ENCODE peak calls at places on chromosomes 12 and 14, in six cellular contexts. I is iris pigment epithelial cell; F is GM12891; J is LoVo; G is effector CD8-positive, alpha-beta T cell; Y is GM13976. H is an unnamed sample.
A peak's percentile ranks its signal among the peaks of the same experiment; 100 is the strongest.

GRCh38 chr14:94665121-94665520 is 52.9 kb downstream of the SERPINA3 start:
- DNase-seq in I (peak; percentile 63), F (no peak), Y (no peak), J (no peak), G (no peak), H (no peak)

GRCh38 chr12:4417471-4417870 is 28.1 kb downstream of the FGF6 start:
- DNase-seq in Y (no peak), J (no peak), F (no peak), G (no peak), I (no peak), H (no peak)

GRCh38 chr14:93103392-93104080 is 12.2 kb downstream of the ITPK1 start:
- DNase-seq in Y (peak; percentile 85), I (peak; percentile 26), G (peak; percentile 45), J (peak; percentile 54), F (peak; percentile 82), H (no peak)

GRCh38 chr12:110581951-110582285 is 1.2 kb downstream of the PPTC7 start:
- DNase-seq in I (no peak), F (no peak), Y (no peak), J (no peak), G (no peak), H (no peak)

GRCh38 chr14:75805646-75806045 is 144.6 kb downstream of the TTLL5 start:
- DNase-seq in F (no peak), G (no peak), Y (no peak), I (no peak), J (no peak), H (no peak)

GRCh38 chr12:104279164-104279563 is 24.4 kb upstream of the EID3 start:
- DNase-seq in F (no peak), G (no peak), Y (no peak), I (no peak), J (no peak), H (no peak)

GRCh38 chr14:90443161-90444076 is 46.6 kb downstream of the CALM1 start:
- DNase-seq in Y (no peak), G (no peak), I (no peak), F (no peak), J (no peak), H (no peak)

GRCh38 chr12:91813701-91814100 is 331.9 kb downstream of the BTG1 start:
- DNase-seq in Y (no peak), G (no peak), F (no peak), J (no peak), I (peak; percentile 77), H (no peak)

GRCh38 chr14:100237735-100238418 is 1.1 kb upstream of the YY1 start:
- DNase-seq in F (peak; percentile 32), G (no peak), Y (peak; percentile 67), J (peak; percentile 35), I (no peak), H (no peak)

GRCh38 chr14:104546021-104546491 is 33.5 kb upstream of the C14orf180 start:
- DNase-seq in Y (no peak), I (no peak), F (no peak), G (no peak), J (no peak), H (no peak)

H was measured in HCT116.